ENCODE peak calls at places on chromosomes 2 and 18, in seven cellular contexts. S, W, F, J, C, V and T are unnamed samples. For H3K27me3, the result is how much of the 10 kb centered on the place peaks cover.

GRCh38 chr2:170461875-170462274 is 253.3 kb upstream of the SP5 start:
- DNase-seq in S (no peak), W (no peak), F (no peak), J (no peak), C (no peak), V (no peak), T (no peak)

GRCh38 chr2:1628893-1629292 is 115.4 kb downstream of the PXDN start:
- DNase-seq in S (no peak), W (no peak), F (no peak), J (peak), C (no peak), V (peak), T (no peak)

GRCh38 chr2:39385172-39385571 is 51.9 kb downstream of the MAP4K3 start:
- DNase-seq in S (no peak), W (no peak), F (no peak), J (no peak), C (no peak), V (no peak), T (no peak)

GRCh38 chr18:25282282-25282681 is 69.7 kb downstream of the ZNF521 start:
- DNase-seq in S (no peak), W (peak), F (no peak), J (no peak), C (no peak), V (peak), T (no peak)

GRCh38 chr2:14558382-14558919 is 74.1 kb upstream of the LRATD1 start:
- DNase-seq in S (no peak), W (no peak), F (no peak), J (no peak), C (no peak), V (no peak), T (peak)

GRCh38 chr2:36246320-36246990 is 109.1 kb upstream of the CRIM1 start:
- DNase-seq in S (no peak), W (no peak), F (no peak), J (no peak), C (no peak), V (no peak), T (no peak)

GRCh38 chr2:10284108-10284870 is 18.4 kb upstream of the HPCAL1 start:
- DNase-seq in S (no peak), W (no peak), F (no peak), J (no peak), C (no peak), V (peak), T (no peak)

GRCh38 chr2:237556773-237557632 is 9.4 kb upstream of the PRLH start:
- DNase-seq in S (no peak), W (no peak), F (no peak), J (no peak), C (no peak), V (no peak), T (no peak)

GRCh38 chr2:160290590-160290989 is 90.5 kb upstream of the ITGB6 start:
- DNase-seq in S (no peak), W (no peak), F (no peak), J (no peak), C (no peak), V (no peak), T (no peak)

GRCh38 chr2:183495589-183496267 is 371.5 kb downstream of the NUP35 start:
- DNase-seq in S (no peak), W (no peak), F (no peak), J (no peak), C (no peak), V (no peak), T (no peak)

DNA sequence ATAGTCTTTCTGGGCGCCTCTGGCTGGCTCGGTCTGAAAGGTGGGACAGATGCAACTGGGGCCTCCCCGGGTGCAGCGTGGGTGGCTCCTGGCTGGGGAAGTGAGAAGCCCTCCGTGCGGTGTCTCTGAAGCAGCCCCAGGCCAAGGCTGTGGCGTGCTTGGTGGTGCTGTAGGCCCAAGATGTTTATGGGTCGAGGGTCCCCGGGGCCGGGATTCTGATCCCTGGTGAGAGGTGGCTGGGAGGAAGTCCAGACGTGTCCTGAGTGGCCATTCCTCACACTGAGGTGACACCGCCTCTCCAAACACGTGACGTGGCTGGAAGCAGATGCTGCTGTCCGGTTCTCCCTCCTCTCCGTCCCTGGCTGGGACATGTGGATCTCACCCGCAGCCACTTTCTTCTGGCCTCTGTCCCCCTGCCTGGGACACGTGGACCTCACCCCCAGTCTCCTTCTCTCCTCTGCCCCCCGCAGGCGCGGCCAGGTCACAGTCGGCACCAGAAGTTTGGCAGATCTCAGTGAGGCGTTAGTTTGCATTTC is 12.6 kb downstream of the RTP5 start:
- DNase-seq in S (no peak), W (peak), F (peak), J (peak), C (peak), V (peak), T (no peak)
- TF ChIP-seq POLR2A in S (no peak), W (no peak), F (peak), J (no peak), C (no peak), V (no peak), T (no peak)

GRCh38 chr2:45020439-45020838 is 11.2 kb upstream of the SIX2 start:
- DNase-seq in S (no peak), W (no peak), F (no peak), J (no peak), C (no peak), V (no peak), T (no peak)
- H3K27me3 ChIP-seq in S (under half), W (under half), F (under half), J (under half), C (under half), V (under half), T (under half)

GRCh38 chr2:203535078-203535783 is at the start of gene RAPH1:
- DNase-seq in S (peak), W (peak), F (peak), J (peak), C (peak), V (peak), T (no peak)
- TF ChIP-seq POLR2A in S (no peak), W (peak), F (peak), J (no peak), C (no peak), V (peak), T (peak)

GRCh38 chr18:59662008-59662701 is 35.1 kb downstream of the CCBE1 start:
- DNase-seq in S (no peak), W (no peak), F (no peak), J (no peak), C (no peak), V (no peak), T (no peak)
- H3K27me3 ChIP-seq in S (under half), W (under half), F (under half), J (under half), C (under half), V (under half), T (under half)

GRCh38 chr18:5297582-5297981 is 2.1 kb upstream of the ZBTB14 start:
- DNase-seq in S (no peak), W (no peak), F (no peak), J (no peak), C (no peak), V (no peak), T (no peak)

GRCh38 chr18:5295981-5296705 is 617 bp upstream of the ZBTB14 start:
- DNase-seq in S (peak), W (peak), F (peak), J (peak), C (peak), V (peak), T (peak)

GRCh38 chr18:5298156-5298852 is 2.8 kb upstream of the ZBTB14 start:
- DNase-seq in S (no peak), W (no peak), F (no peak), J (no peak), C (peak), V (no peak), T (no peak)

GRCh38 chr18:5295231-5295920 is at the start of gene ZBTB14:
- DNase-seq in S (no peak), W (peak), F (peak), J (peak), C (peak), V (peak), T (no peak)

GRCh38 chr18:5296706-5297320 is 1.3 kb upstream of the ZBTB14 start:
- DNase-seq in S (peak), W (peak), F (peak), J (peak), C (peak), V (peak), T (peak)
- TF ChIP-seq POLR2A in S (no peak), W (peak), F (no peak), J (no peak), C (no peak), V (peak), T (peak)

GRCh38 chr18:78939105-78939504 is 40.5 kb upstream of the SALL3 start:
- DNase-seq in S (no peak), W (no peak), F (no peak), J (no peak), C (no peak), V (no peak), T (no peak)

GRCh38 chr18:78934551-78935225 is 44.9 kb upstream of the SALL3 start:
- DNase-seq in S (no peak), W (no peak), F (no peak), J (no peak), C (no peak), V (no peak), T (no peak)

GRCh38 chr18:78935406-78935805 is 44.2 kb upstream of the SALL3 start:
- DNase-seq in S (no peak), W (no peak), F (no peak), J (no peak), C (no peak), V (no peak), T (no peak)

GRCh38 chr18:78936251-78937005 is 43.2 kb upstream of the SALL3 start:
- DNase-seq in S (no peak), W (no peak), F (no peak), J (no peak), C (no peak), V (no peak), T (no peak)

GRCh38 chr18:78937166-78937565 is 42.5 kb upstream of the SALL3 start:
- DNase-seq in S (no peak), W (no peak), F (no peak), J (no peak), C (no peak), V (no peak), T (no peak)
- H3K27me3 ChIP-seq in S (under half), W (under half), F (under half), J (under half), C (under half), V (under half), T (under half)

DNA sequence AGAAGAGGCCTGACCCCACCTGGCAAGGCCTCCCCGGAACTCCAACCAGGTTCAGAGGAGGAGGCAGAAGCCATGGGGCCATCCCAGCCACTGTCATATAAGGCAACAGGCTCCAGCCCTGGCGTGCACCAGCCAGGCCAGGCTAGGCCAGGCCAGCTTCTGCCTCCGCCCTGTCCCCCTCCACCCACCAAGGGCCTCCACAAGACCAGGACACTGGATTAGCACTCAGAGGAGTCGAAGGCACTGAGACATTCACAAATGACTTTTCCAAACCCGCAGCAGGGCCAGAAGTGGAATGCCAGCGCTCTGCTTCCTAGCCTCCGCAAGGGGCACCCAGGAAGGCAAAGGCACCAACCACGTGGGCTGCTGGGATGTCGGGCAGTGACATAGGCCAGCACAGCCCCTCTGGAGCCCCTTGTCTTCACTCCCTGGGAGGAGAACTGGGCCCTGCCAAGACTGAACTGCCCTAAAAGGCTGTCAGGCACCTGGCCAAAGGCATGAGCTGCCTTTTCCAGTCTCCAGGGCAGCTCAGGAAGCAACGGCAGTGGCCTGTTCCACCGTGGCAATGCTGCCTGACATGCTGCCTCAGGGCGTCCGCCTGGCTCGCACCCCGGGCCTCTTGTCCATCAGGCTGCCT is 37.6 kb upstream of the SEMA4C start:
- DNase-seq in S (no peak), W (peak), F (no peak), J (peak), C (peak), V (peak), T (peak)
- TF ChIP-seq POLR2A in S (no peak), W (no peak), F (no peak), J (no peak), C (no peak), V (peak), T (no peak)